ENCODE peak calls at places on chromosomes 3 and 15, in ten cellular contexts. One of them, this sample, is unnamed.

GRCh38 chr3:101532783-101533602 is 20.0 kb upstream of the SENP7 start:
- DNase-seq in right cardiac atrium: no peak
- DNase-seq in ovary: no peak
- DNase-seq in H9: no peak
- DNase-seq in fibroblast of lung: no peak
- DNase-seq in thoracic aorta: no peak
- DNase-seq in Panc1: no peak
- DNase-seq in stomach: no peak
- DNase-seq in breast epithelium: no peak
- DNase-seq in RWPE1: peak
- DNase-seq in this sample: no peak

GRCh38 chr3:197031315-197032285 is 2.0 kb upstream of the MELTF start:
- DNase-seq in right cardiac atrium: peak
- DNase-seq in ovary: peak
- DNase-seq in H9: no peak
- DNase-seq in fibroblast of lung: peak
- DNase-seq in thoracic aorta: peak
- DNase-seq in Panc1: peak
- DNase-seq in stomach: peak
- DNase-seq in breast epithelium: no peak
- DNase-seq in RWPE1: peak
- DNase-seq in this sample: peak

GRCh38 chr15:29097971-29098370 is 171.7 kb downstream of the NSMCE3 start:
- DNase-seq in right cardiac atrium: no peak
- DNase-seq in ovary: no peak
- DNase-seq in H9: no peak
- DNase-seq in fibroblast of lung: no peak
- DNase-seq in thoracic aorta: no peak
- DNase-seq in Panc1: no peak
- DNase-seq in stomach: no peak
- DNase-seq in breast epithelium: no peak
- DNase-seq in RWPE1: no peak
- DNase-seq in this sample: no peak

GRCh38 chr3:177050466-177051237 is 146.6 kb downstream of the TBL1XR1 start:
- DNase-seq in right cardiac atrium: no peak
- DNase-seq in ovary: no peak
- DNase-seq in H9: no peak
- DNase-seq in fibroblast of lung: peak
- DNase-seq in thoracic aorta: no peak
- DNase-seq in Panc1: peak
- DNase-seq in stomach: no peak
- DNase-seq in breast epithelium: no peak
- DNase-seq in RWPE1: peak
- DNase-seq in this sample: no peak

GRCh38 chr3:143199998-143200909 is 80.7 kb downstream of the CHST2 start:
- DNase-seq in right cardiac atrium: no peak
- DNase-seq in ovary: no peak
- DNase-seq in H9: no peak
- DNase-seq in fibroblast of lung: peak
- DNase-seq in thoracic aorta: no peak
- DNase-seq in Panc1: no peak
- DNase-seq in stomach: no peak
- DNase-seq in breast epithelium: no peak
- DNase-seq in RWPE1: no peak
- DNase-seq in this sample: no peak

GRCh38 chr15:72342385-72342784 is 22.4 kb upstream of the CELF6 start:
- DNase-seq in right cardiac atrium: no peak
- DNase-seq in ovary: no peak
- DNase-seq in H9: peak
- DNase-seq in fibroblast of lung: peak
- DNase-seq in thoracic aorta: no peak
- DNase-seq in Panc1: no peak
- DNase-seq in stomach: peak
- DNase-seq in breast epithelium: no peak
- DNase-seq in RWPE1: no peak
- DNase-seq in this sample: no peak

GRCh38 chr3:130462089-130462488 is 54.9 kb upstream of the COL6A6 start:
- DNase-seq in right cardiac atrium: no peak
- DNase-seq in ovary: no peak
- DNase-seq in H9: no peak
- DNase-seq in fibroblast of lung: no peak
- DNase-seq in thoracic aorta: no peak
- DNase-seq in Panc1: no peak
- DNase-seq in stomach: no peak
- DNase-seq in breast epithelium: no peak
- DNase-seq in RWPE1: no peak
- DNase-seq in this sample: no peak

GRCh38 chr15:52439470-52439869 is 89.2 kb downstream of the MYO5A start:
- DNase-seq in right cardiac atrium: no peak
- DNase-seq in ovary: no peak
- DNase-seq in H9: no peak
- DNase-seq in fibroblast of lung: no peak
- DNase-seq in thoracic aorta: no peak
- DNase-seq in Panc1: no peak
- DNase-seq in stomach: no peak
- DNase-seq in breast epithelium: no peak
- DNase-seq in RWPE1: no peak
- DNase-seq in this sample: no peak

GRCh38 chr3:189324538-189325138 is 152.9 kb downstream of the TPRG1 start:
- DNase-seq in right cardiac atrium: no peak
- DNase-seq in ovary: no peak
- DNase-seq in H9: no peak
- DNase-seq in fibroblast of lung: peak
- DNase-seq in thoracic aorta: no peak
- DNase-seq in Panc1: peak
- DNase-seq in stomach: peak
- DNase-seq in breast epithelium: no peak
- DNase-seq in RWPE1: peak
- DNase-seq in this sample: peak

GRCh38 chr3:99878005-99878404 is 60.3 kb downstream of the CMSS1 start:
- DNase-seq in right cardiac atrium: no peak
- DNase-seq in ovary: no peak
- DNase-seq in H9: no peak
- DNase-seq in fibroblast of lung: peak
- DNase-seq in thoracic aorta: peak
- DNase-seq in Panc1: no peak
- DNase-seq in stomach: no peak
- DNase-seq in breast epithelium: no peak
- DNase-seq in RWPE1: peak
- DNase-seq in this sample: peak

GRCh38 chr3:99879275-99879674 is 61.6 kb downstream of the CMSS1 start:
- DNase-seq in right cardiac atrium: no peak
- DNase-seq in ovary: no peak
- DNase-seq in H9: no peak
- DNase-seq in fibroblast of lung: no peak
- DNase-seq in thoracic aorta: no peak
- DNase-seq in Panc1: no peak
- DNase-seq in stomach: no peak
- DNase-seq in breast epithelium: no peak
- DNase-seq in RWPE1: no peak
- DNase-seq in this sample: no peak

GRCh38 chr3:99877180-99877579 is 59.5 kb downstream of the CMSS1 start:
- DNase-seq in right cardiac atrium: no peak
- DNase-seq in ovary: no peak
- DNase-seq in H9: no peak
- DNase-seq in fibroblast of lung: no peak
- DNase-seq in thoracic aorta: no peak
- DNase-seq in Panc1: no peak
- DNase-seq in stomach: no peak
- DNase-seq in breast epithelium: no peak
- DNase-seq in RWPE1: no peak
- DNase-seq in this sample: no peak

GRCh38 chr3:99875573-99875924 is 57.9 kb downstream of the CMSS1 start:
- DNase-seq in right cardiac atrium: no peak
- DNase-seq in ovary: no peak
- DNase-seq in H9: no peak
- DNase-seq in fibroblast of lung: peak
- DNase-seq in thoracic aorta: no peak
- DNase-seq in Panc1: no peak
- DNase-seq in stomach: no peak
- DNase-seq in breast epithelium: no peak
- DNase-seq in RWPE1: peak
- DNase-seq in this sample: no peak

GRCh38 chr3:99875925-99876781 is 58.5 kb downstream of the CMSS1 start:
- DNase-seq in right cardiac atrium: peak
- DNase-seq in ovary: peak
- DNase-seq in H9: peak
- DNase-seq in fibroblast of lung: peak
- DNase-seq in thoracic aorta: no peak
- DNase-seq in Panc1: no peak
- DNase-seq in stomach: peak
- DNase-seq in breast epithelium: peak
- DNase-seq in RWPE1: peak
- DNase-seq in this sample: no peak
- H3K27ac ChIP-seq in right cardiac atrium: peak
- H3K27ac ChIP-seq in ovary: peak
- H3K27ac ChIP-seq in H9: no peak
- H3K27ac ChIP-seq in fibroblast of lung: peak
- H3K27ac ChIP-seq in thoracic aorta: peak
- H3K27ac ChIP-seq in Panc1: peak
- H3K27ac ChIP-seq in stomach: peak
- H3K27ac ChIP-seq in breast epithelium: peak
- H3K27ac ChIP-seq in RWPE1: peak
- H3K27ac ChIP-seq in this sample: peak

GRCh38 chr3:182241777-182242556 is 530.2 kb downstream of the SOX2 start:
- DNase-seq in right cardiac atrium: peak
- DNase-seq in ovary: peak
- DNase-seq in H9: no peak
- DNase-seq in fibroblast of lung: peak
- DNase-seq in thoracic aorta: no peak
- DNase-seq in Panc1: no peak
- DNase-seq in stomach: no peak
- DNase-seq in breast epithelium: no peak
- DNase-seq in RWPE1: no peak
- DNase-seq in this sample: no peak
- H3K27ac ChIP-seq in right cardiac atrium: peak
- H3K27ac ChIP-seq in ovary: peak
- H3K27ac ChIP-seq in H9: no peak
- H3K27ac ChIP-seq in fibroblast of lung: no peak
- H3K27ac ChIP-seq in thoracic aorta: no peak
- H3K27ac ChIP-seq in Panc1: no peak
- H3K27ac ChIP-seq in stomach: peak
- H3K27ac ChIP-seq in breast epithelium: peak
- H3K27ac ChIP-seq in RWPE1: no peak
- H3K27ac ChIP-seq in this sample: no peak

DNA sequence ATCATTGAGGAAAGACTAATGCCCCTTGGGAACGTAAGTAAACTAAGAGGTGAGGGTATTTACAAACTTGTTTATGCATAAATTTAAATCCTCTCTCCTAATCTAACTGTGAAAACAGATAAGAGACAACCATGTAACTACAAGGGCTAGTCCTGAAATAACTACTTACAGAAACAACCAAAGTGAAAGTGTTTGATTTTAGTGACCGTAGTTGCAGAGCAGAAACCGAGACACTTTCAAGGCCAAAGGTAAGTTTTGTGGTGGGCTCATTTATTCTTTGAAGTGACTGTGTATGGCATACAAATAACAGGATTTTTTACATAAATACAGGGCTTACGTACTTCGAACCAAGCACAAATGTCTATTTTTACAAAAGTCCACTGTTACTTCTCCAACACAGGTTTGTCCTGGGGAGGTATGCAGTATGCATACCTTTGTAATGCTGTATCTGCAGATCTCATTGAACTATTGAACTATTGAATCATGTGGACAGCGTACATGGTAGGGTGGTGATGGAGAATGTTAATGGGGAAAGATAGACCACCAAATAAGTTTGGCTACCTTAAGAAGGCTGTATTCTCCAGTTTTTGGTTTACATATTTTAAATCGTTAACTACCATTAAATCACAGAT is 99.6 kb upstream of the RBMS3 start:
- DNase-seq in right cardiac atrium: no peak
- DNase-seq in ovary: no peak
- DNase-seq in H9: no peak
- DNase-seq in fibroblast of lung: no peak
- DNase-seq in thoracic aorta: no peak
- DNase-seq in Panc1: no peak
- DNase-seq in stomach: no peak
- DNase-seq in breast epithelium: no peak
- DNase-seq in RWPE1: no peak
- DNase-seq in this sample: no peak
- H3K27ac ChIP-seq in right cardiac atrium: no peak
- H3K27ac ChIP-seq in ovary: no peak
- H3K27ac ChIP-seq in H9: no peak
- H3K27ac ChIP-seq in fibroblast of lung: no peak
- H3K27ac ChIP-seq in thoracic aorta: no peak
- H3K27ac ChIP-seq in Panc1: no peak
- H3K27ac ChIP-seq in stomach: no peak
- H3K27ac ChIP-seq in breast epithelium: no peak
- H3K27ac ChIP-seq in RWPE1: no peak
- H3K27ac ChIP-seq in this sample: no peak

GRCh38 chr3:154952538-154952937 is 127.6 kb upstream of the MME start:
- DNase-seq in right cardiac atrium: no peak
- DNase-seq in ovary: no peak
- DNase-seq in H9: no peak
- DNase-seq in fibroblast of lung: no peak
- DNase-seq in thoracic aorta: no peak
- DNase-seq in Panc1: no peak
- DNase-seq in stomach: no peak
- DNase-seq in breast epithelium: no peak
- DNase-seq in RWPE1: no peak
- DNase-seq in this sample: no peak

GRCh38 chr3:154953538-154953937 is 126.6 kb upstream of the MME start:
- DNase-seq in right cardiac atrium: no peak
- DNase-seq in ovary: no peak
- DNase-seq in H9: no peak
- DNase-seq in fibroblast of lung: no peak
- DNase-seq in thoracic aorta: no peak
- DNase-seq in Panc1: no peak
- DNase-seq in stomach: no peak
- DNase-seq in breast epithelium: no peak
- DNase-seq in RWPE1: no peak
- DNase-seq in this sample: no peak

GRCh38 chr3:154954750-154955149 is 125.4 kb upstream of the MME start:
- DNase-seq in right cardiac atrium: no peak
- DNase-seq in ovary: no peak
- DNase-seq in H9: no peak
- DNase-seq in fibroblast of lung: peak
- DNase-seq in thoracic aorta: no peak
- DNase-seq in Panc1: no peak
- DNase-seq in stomach: no peak
- DNase-seq in breast epithelium: no peak
- DNase-seq in RWPE1: peak
- DNase-seq in this sample: no peak

GRCh38 chr3:154955907-154956533 is 124.1 kb upstream of the MME start:
- DNase-seq in right cardiac atrium: no peak
- DNase-seq in ovary: no peak
- DNase-seq in H9: no peak
- DNase-seq in fibroblast of lung: no peak
- DNase-seq in thoracic aorta: no peak
- DNase-seq in Panc1: no peak
- DNase-seq in stomach: no peak
- DNase-seq in breast epithelium: no peak
- DNase-seq in RWPE1: no peak
- DNase-seq in this sample: no peak

DNA sequence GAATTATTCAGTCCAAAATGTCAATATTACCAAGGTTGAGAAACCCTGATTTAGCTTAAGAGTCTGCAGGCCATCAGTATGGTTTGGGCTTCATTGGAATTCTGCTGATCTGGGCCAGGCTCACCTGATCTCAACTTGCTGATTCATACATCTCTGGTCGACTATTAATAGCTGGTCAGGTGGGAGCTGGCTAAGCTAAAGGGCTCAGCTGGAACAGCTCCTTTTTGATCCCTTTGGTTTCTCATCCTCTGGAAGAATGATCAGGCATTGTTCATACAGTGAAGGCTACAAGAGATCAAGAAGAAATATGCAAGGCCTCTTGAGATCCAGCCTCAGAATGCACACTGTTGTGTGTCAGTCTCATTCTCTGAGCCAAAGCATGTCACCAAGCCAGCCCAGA is 123.3 kb upstream of the MME start:
- DNase-seq in right cardiac atrium: no peak
- DNase-seq in ovary: no peak
- DNase-seq in H9: no peak
- DNase-seq in fibroblast of lung: no peak
- DNase-seq in thoracic aorta: no peak
- DNase-seq in Panc1: no peak
- DNase-seq in stomach: no peak
- DNase-seq in breast epithelium: no peak
- DNase-seq in RWPE1: no peak
- DNase-seq in this sample: no peak
- H3K27ac ChIP-seq in right cardiac atrium: no peak
- H3K27ac ChIP-seq in ovary: no peak
- H3K27ac ChIP-seq in H9: no peak
- H3K27ac ChIP-seq in fibroblast of lung: no peak
- H3K27ac ChIP-seq in thoracic aorta: no peak
- H3K27ac ChIP-seq in Panc1: no peak
- H3K27ac ChIP-seq in stomach: no peak
- H3K27ac ChIP-seq in breast epithelium: no peak
- H3K27ac ChIP-seq in RWPE1: no peak
- H3K27ac ChIP-seq in this sample: no peak

This sample was measured in epithelial cell of prostate.